ENCODE peak calls at places on chromosomes 16 and 17, in four cellular contexts. One of them, this sample, is unnamed.

GRCh38 chr17:39213852-39214251 is 11.9 kb downstream of the STAC2 start:
- DNase-seq in lower lobe of right lung: peak
- DNase-seq in BJ: no peak
- DNase-seq in lung: peak
- DNase-seq in this sample: peak

GRCh38 chr17:65656390-65657250 is 95.2 kb upstream of the AXIN2 start:
- DNase-seq in lower lobe of right lung: no peak
- DNase-seq in BJ: no peak
- DNase-seq in lung: no peak
- DNase-seq in this sample: peak

GRCh38 chr17:3474212-3474611 is 1.6 kb upstream of the ASPA start:
- DNase-seq in lower lobe of right lung: no peak
- DNase-seq in BJ: no peak
- DNase-seq in lung: no peak
- DNase-seq in this sample: peak

GRCh38 chr16:87734644-87735043 is 31.1 kb downstream of the KLHDC4 start:
- DNase-seq in lower lobe of right lung: no peak
- DNase-seq in BJ: no peak
- DNase-seq in lung: no peak
- DNase-seq in this sample: no peak

GRCh38 chr16:25709182-25709581 is 17.4 kb downstream of the HS3ST4 start:
- DNase-seq in lower lobe of right lung: no peak
- DNase-seq in BJ: no peak
- DNase-seq in lung: no peak
- DNase-seq in this sample: no peak

GRCh38 chr17:35046740-35047283 is 16.7 kb downstream of the RFFL start:
- DNase-seq in lower lobe of right lung: no peak
- DNase-seq in BJ: no peak
- DNase-seq in lung: no peak
- DNase-seq in this sample: peak

GRCh38 chr17:21125862-21126261 is 902 bp upstream of the DHRS7B start:
- DNase-seq in lower lobe of right lung: no peak
- DNase-seq in BJ: no peak
- DNase-seq in lung: no peak
- DNase-seq in this sample: no peak

GRCh38 chr16:86680137-86680536 is 101.8 kb downstream of the FOXL1 start:
- DNase-seq in lower lobe of right lung: no peak
- DNase-seq in BJ: peak
- DNase-seq in lung: no peak
- DNase-seq in this sample: peak

GRCh38 chr17:65037157-65037556 is 19.4 kb downstream of the GNA13 start:
- DNase-seq in lower lobe of right lung: no peak
- DNase-seq in BJ: no peak
- DNase-seq in lung: no peak
- DNase-seq in this sample: no peak

GRCh38 chr17:11736613-11737289 is 138.5 kb downstream of the DNAH9 start:
- DNase-seq in lower lobe of right lung: no peak
- DNase-seq in BJ: no peak
- DNase-seq in lung: no peak
- DNase-seq in this sample: no peak

GRCh38 chr17:39011907-39012468 is 44.8 kb upstream of the FBXO47 start:
- DNase-seq in lower lobe of right lung: no peak
- DNase-seq in BJ: no peak
- DNase-seq in lung: no peak
- DNase-seq in this sample: no peak

GRCh38 chr17:78214016-78214705 is at the start of gene BIRC5:
- DNase-seq in lower lobe of right lung: peak
- DNase-seq in BJ: no peak
- DNase-seq in lung: peak
- DNase-seq in this sample: peak

GRCh38 chr16:17571499-17572093 is 100.8 kb upstream of the XYLT1 start:
- DNase-seq in lower lobe of right lung: no peak
- DNase-seq in BJ: no peak
- DNase-seq in lung: no peak
- DNase-seq in this sample: no peak

GRCh38 chr17:58200024-58200633 is 7.6 kb downstream of the EPX start:
- DNase-seq in lower lobe of right lung: peak
- DNase-seq in BJ: no peak
- DNase-seq in lung: peak
- DNase-seq in this sample: peak

GRCh38 chr16:27745348-27745747 is 195.4 kb downstream of the KATNIP start:
- DNase-seq in lower lobe of right lung: no peak
- DNase-seq in BJ: no peak
- DNase-seq in lung: no peak
- DNase-seq in this sample: peak

GRCh38 chr16:83935858-83936255 is 17.2 kb upstream of the OSGIN1 start:
- DNase-seq in lower lobe of right lung: no peak
- DNase-seq in BJ: no peak
- DNase-seq in lung: no peak
- DNase-seq in this sample: no peak

GRCh38 chr17:43615330-43615729 is 46.4 kb downstream of the MEOX1 start:
- DNase-seq in lower lobe of right lung: no peak
- DNase-seq in BJ: no peak
- DNase-seq in lung: no peak
- DNase-seq in this sample: no peak

GRCh38 chr17:62629556-62630364 is 2.3 kb downstream of the MRC2 start:
- DNase-seq in lower lobe of right lung: no peak
- DNase-seq in BJ: no peak
- DNase-seq in lung: no peak
- DNase-seq in this sample: no peak

GRCh38 chr16:79639576-79640311 is 39.2 kb upstream of the MAF start:
- DNase-seq in lower lobe of right lung: no peak
- DNase-seq in BJ: no peak
- DNase-seq in lung: no peak
- DNase-seq in this sample: no peak

GRCh38 chr16:65375651-65376050 is 253.8 kb upstream of the CDH11 start:
- DNase-seq in lower lobe of right lung: no peak
- DNase-seq in BJ: no peak
- DNase-seq in lung: no peak
- DNase-seq in this sample: no peak

GRCh38 chr16:74756203-74756602 is 18.4 kb downstream of the FA2H start:
- DNase-seq in lower lobe of right lung: no peak
- DNase-seq in BJ: no peak
- DNase-seq in lung: no peak
- DNase-seq in this sample: no peak

GRCh38 chr17:79774561-79774975 is 3.4 kb upstream of the CBX2 start:
- DNase-seq in lower lobe of right lung: no peak
- DNase-seq in BJ: no peak
- DNase-seq in lung: no peak
- DNase-seq in this sample: no peak

GRCh38 chr16:28554634-28555423 is 1.1 kb downstream of the SGF29 start:
- DNase-seq in lower lobe of right lung: no peak
- DNase-seq in BJ: no peak
- DNase-seq in lung: no peak
- DNase-seq in this sample: no peak

GRCh38 chr17:33050611-33051140 is 59.0 kb downstream of the SPACA3 start:
- DNase-seq in lower lobe of right lung: no peak
- DNase-seq in BJ: no peak
- DNase-seq in lung: no peak
- DNase-seq in this sample: no peak

GRCh38 chr17:48548687-48549621 is 4.0 kb upstream of the HOXB2 start:
- DNase-seq in lower lobe of right lung: no peak
- DNase-seq in BJ: no peak
- DNase-seq in lung: no peak
- DNase-seq in this sample: no peak

GRCh38 chr17:48549909-48550308 is 5.0 kb upstream of the HOXB2 start:
- DNase-seq in lower lobe of right lung: no peak
- DNase-seq in BJ: no peak
- DNase-seq in lung: no peak
- DNase-seq in this sample: no peak

GRCh38 chr17:48546187-48546923 is 1.4 kb upstream of the HOXB2 start:
- DNase-seq in lower lobe of right lung: no peak
- DNase-seq in BJ: no peak
- DNase-seq in lung: no peak
- DNase-seq in this sample: no peak

GRCh38 chr17:48546924-48547838 is 2.3 kb upstream of the HOXB2 start:
- DNase-seq in lower lobe of right lung: no peak
- DNase-seq in BJ: no peak
- DNase-seq in lung: no peak
- DNase-seq in this sample: no peak

DNA sequence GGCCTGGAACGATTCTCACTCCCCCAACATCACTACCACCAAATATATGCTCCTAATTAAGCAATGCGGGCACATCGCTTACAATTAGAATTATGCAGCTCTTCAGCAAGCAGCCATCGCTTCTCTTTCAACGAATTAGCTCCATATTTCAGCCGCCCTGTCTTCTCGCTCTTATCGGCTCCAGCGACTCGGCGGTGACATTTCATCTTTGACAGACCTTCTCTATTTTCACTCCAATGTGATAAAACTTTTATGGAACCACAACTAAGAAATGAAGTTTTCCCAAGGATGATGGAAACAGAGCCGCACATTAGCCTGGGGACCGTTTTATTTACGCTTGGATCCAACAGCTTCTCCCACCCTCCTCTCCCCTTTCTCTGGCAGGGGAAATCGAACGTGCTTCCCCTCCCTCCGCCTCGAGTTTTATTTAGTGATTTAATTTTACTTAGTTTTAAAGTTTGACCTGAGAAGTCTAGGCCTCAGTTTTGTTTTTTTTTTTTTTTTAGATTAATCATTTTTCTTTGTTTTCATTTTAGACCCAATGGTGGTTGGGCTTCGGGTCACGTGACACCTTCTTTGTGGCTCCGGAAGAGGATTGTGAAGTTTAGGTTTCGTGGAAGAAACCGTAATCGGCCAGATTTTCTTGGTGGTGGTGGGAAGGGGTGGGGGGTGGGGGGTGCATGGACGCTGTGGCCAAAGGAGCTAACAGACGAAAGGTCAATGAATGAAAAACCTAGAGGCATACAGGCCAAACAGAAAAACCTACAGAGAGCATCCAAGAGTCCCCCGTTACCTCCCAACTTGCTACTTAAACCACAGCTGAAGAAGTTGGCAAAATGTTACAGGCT is 3.2 kb upstream of the HOXB2 start:
- DNase-seq in lower lobe of right lung: no peak
- DNase-seq in BJ: no peak
- DNase-seq in lung: no peak
- DNase-seq in this sample: no peak
- H3K4me3 ChIP-seq in lower lobe of right lung: peak
- H3K4me3 ChIP-seq in BJ: no peak
- H3K4me3 ChIP-seq in lung: no peak
- H3K4me3 ChIP-seq in this sample: no peak

DNA sequence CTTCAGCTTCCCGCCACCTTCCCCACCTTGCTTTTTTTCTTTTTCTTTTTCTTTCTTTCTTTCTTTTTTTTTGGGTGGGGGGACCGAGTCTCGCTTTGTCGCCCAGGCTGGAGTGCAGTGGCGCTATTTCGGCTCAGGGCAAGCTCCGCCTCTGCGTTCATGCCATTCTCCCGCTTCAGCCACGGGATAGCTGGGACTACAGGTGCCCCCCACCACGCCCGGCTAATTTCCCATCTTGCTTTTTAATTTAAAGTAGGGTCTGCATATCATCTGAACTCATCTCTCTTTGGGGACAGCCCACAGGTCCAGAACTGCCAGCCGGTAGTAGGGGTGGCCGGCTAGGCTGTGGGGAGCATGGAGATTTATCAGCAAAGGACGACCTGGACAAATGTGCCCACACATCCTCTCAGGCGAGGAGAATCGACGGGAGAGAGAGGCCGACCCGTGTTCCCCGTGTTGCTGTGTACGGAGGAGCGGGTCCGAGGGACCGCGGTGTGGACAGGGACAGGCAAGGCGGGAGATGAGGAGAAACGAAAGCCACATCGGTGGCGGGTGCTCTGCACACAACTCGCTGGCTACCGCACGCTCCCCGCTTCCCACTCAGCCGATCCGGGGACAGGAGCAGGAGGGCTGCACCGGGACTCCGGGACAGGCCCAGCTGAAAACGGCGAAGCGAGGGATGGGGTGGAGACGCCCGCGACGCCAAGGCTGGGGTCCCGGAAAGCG is 2.4 kb downstream of the MT1M start:
- DNase-seq in lower lobe of right lung: no peak
- DNase-seq in BJ: no peak
- DNase-seq in lung: no peak
- DNase-seq in this sample: no peak
- H3K4me3 ChIP-seq in lower lobe of right lung: peak
- H3K4me3 ChIP-seq in BJ: no peak
- H3K4me3 ChIP-seq in lung: no peak
- H3K4me3 ChIP-seq in this sample: peak

DNA sequence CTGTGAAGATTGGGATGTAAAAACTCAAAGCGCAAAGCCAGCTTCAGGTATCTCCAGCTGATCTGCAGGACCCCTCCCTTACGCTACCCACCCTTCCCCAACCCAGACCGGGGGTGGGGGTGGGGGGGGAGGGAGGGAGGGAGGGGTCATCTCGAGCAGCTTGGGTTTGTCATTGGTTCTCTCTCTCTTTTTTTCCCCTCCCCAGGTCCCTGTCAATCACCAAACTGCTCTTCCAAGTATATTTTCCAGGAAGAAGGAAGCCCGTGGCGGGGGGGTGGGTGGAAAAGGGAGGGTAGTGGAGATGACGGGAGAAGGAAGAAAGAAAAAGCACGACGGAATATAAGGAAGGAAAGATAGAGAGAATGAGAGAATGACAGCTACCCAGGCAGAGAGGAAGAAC is 17.9 kb downstream of the SALL1 start:
- DNase-seq in lower lobe of right lung: no peak
- DNase-seq in BJ: no peak
- DNase-seq in lung: no peak
- DNase-seq in this sample: no peak
- H3K4me3 ChIP-seq in lower lobe of right lung: no peak
- H3K4me3 ChIP-seq in BJ: no peak
- H3K4me3 ChIP-seq in lung: no peak
- H3K4me3 ChIP-seq in this sample: no peak

GRCh38 chr16:55760665-55761035 is 72.2 kb downstream of the CES1 start:
- DNase-seq in lower lobe of right lung: peak
- DNase-seq in BJ: no peak
- DNase-seq in lung: peak
- DNase-seq in this sample: no peak

GRCh38 chr16:55765161-55765560 is 67.7 kb downstream of the CES1 start:
- DNase-seq in lower lobe of right lung: no peak
- DNase-seq in BJ: no peak
- DNase-seq in lung: no peak
- DNase-seq in this sample: no peak

GRCh38 chr16:55756963-55757362 is 75.9 kb downstream of the CES1 start:
- DNase-seq in lower lobe of right lung: no peak
- DNase-seq in BJ: no peak
- DNase-seq in lung: no peak
- DNase-seq in this sample: no peak

DNA sequence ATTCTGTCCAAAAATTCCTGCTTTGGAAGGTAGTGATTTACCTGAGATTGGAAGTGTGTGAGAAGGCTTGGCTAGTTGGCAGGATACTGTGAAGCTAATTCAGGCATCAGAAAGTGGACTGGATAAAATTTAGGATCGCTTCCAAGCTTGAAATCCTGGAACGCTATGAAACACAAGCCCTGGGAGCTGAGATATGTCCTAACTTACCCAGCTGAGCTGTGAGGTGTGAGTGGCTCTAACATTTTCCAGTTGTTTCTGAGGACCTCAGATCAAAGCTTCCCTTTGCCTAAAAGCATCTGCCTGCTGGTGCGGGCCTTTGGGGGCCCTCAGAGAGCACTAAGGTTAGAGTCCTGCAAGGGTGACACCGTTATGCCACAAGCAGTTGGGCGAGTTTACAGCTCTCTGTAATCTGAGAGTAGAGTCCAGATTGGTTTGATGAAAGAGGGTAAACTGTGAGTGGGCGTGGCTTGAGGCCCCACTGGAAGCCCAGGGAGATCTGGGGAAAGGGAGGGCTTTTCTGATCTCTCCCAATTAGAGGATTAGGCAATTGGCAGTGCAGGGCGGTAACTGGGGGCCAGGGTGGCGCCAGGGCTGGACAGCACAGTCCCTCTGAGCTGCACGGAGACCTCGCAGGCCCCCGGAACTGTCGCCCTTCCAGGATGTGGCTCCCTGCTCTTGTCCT is 72.8 kb downstream of the CES1 start:
- DNase-seq in lower lobe of right lung: peak
- DNase-seq in BJ: no peak
- DNase-seq in lung: peak
- DNase-seq in this sample: no peak
- H3K4me3 ChIP-seq in lower lobe of right lung: no peak
- H3K4me3 ChIP-seq in BJ: peak
- H3K4me3 ChIP-seq in lung: no peak
- H3K4me3 ChIP-seq in this sample: no peak

This sample was measured in choroid plexus epithelial cell.